ENCODE peak calls at places on chromosome 3, in six cellular contexts. M is activated naive CD8-positive, alpha-beta T cell treated with anti-CD3 and anti-CD28 coated beads, Interleukin-2, amount 50 U/mL, for 24 hours; D is substantia nigra; B is occipital lobe; W is hepatic stellate cell; I is GM19239. V is an unnamed sample.

GRCh38 chr3:15267502-15267901 is 61.5 kb downstream of the CAPN7 start:
- DNase-seq in M (no peak), W (no peak), I (no peak), D (no peak), B (no peak), V (no peak)

GRCh38 chr3:62873672-62874397 is 1.4 kb downstream of the CADPS start:
- DNase-seq in I (no peak), W (peak; percentile 6), M (no peak), B (peak; percentile 62), D (peak; percentile 49), V (no peak)

GRCh38 chr3:73663495-73663894 is 38.8 kb upstream of the PDZRN3 start:
- DNase-seq in W (no peak), I (no peak), M (no peak), B (no peak), D (no peak), V (no peak)

GRCh38 chr3:152910966-152911365 is 76.0 kb downstream of the P2RY1 start:
- DNase-seq in W (no peak), D (no peak), M (no peak), I (no peak), B (no peak), V (no peak)

GRCh38 chr3:183878071-183878470 is 6.6 kb downstream of the PARL start:
- DNase-seq in B (no peak), M (no peak), D (no peak), I (no peak), W (no peak), V (no peak)

GRCh38 chr3:157155591-157155990 is 4.4 kb downstream of the CCNL1 start:
- DNase-seq in M (no peak), I (no peak), B (no peak), D (no peak), W (no peak), V (no peak)

GRCh38 chr3:55439657-55440405 is 47.3 kb downstream of the WNT5A start:
- DNase-seq in B (no peak), W (no peak), D (no peak), I (no peak), M (no peak), V (no peak)

GRCh38 chr3:134029734-134030381 is at the start of gene SLCO2A1:
- DNase-seq in W (no peak), M (peak; percentile 19), I (no peak), B (no peak), D (no peak), V (no peak)

GRCh38 chr3:197711973-197712707 is 24.6 kb downstream of the RUBCN start:
- DNase-seq in D (peak; percentile 74), B (peak; percentile 84), W (peak; percentile 82), I (no peak), M (peak; percentile 83), V (peak; percentile 77)